ENCODE peak calls at places on chromosome 4, in seven cellular contexts. L is RKO; R is stimulated activated CD4-positive, alpha-beta T cell treated with anti-CD3 and anti-CD28 coated beads, Interleukin-1b, Interleukin-23, amount 100 ng/mL, for 24 hours; F is heart right ventricle; G is PC-3; O is dermis microvascular lymphatic vessel endothelial cell; E is heart left ventricle. S is an unnamed sample.

GRCh38 chr4:17559709-17560048 is 17.3 kb upstream of the LAP3 start:
- DNase-seq in L (no peak), R (no peak), F (no peak), G (no peak), O (no peak), E (no peak), S (no peak)

GRCh38 chr4:55068522-55068921 is 56.9 kb downstream of the KDR start:
- DNase-seq in L (no peak), R (no peak), F (no peak), G (no peak), O (no peak), E (no peak), S (no peak)

GRCh38 chr4:135354876-135355275 is 1153.3 kb upstream of the PABPC4L start:
- DNase-seq in L (no peak), R (no peak), F (no peak), G (no peak), O (no peak), E (no peak), S (no peak)

GRCh38 chr4:3515646-3516045 is 16.6 kb downstream of the LRPAP1 start:
- DNase-seq in L (no peak), R (no peak), F (no peak), G (no peak), O (no peak), E (peak; percentile 37), S (peak; percentile 20)

GRCh38 chr4:2483237-2483636 is 14.3 kb downstream of the RNF4 start:
- DNase-seq in L (no peak), R (no peak), F (no peak), G (no peak), O (no peak), E (no peak), S (no peak)

GRCh38 chr4:54100607-54101189 is 735 bp downstream of the GSX2 start:
- DNase-seq in L (no peak), R (no peak), F (peak; percentile 13), G (no peak), O (no peak), E (no peak), S (no peak)

GRCh38 chr4:148674891-148675290 is 232.7 kb upstream of the NR3C2 start:
- DNase-seq in L (no peak), R (no peak), F (no peak), G (peak; percentile 56), O (no peak), E (no peak), S (no peak)

GRCh38 chr4:83716874-83717273 is 181.0 kb downstream of the GPAT3 start:
- DNase-seq in L (no peak), R (no peak), F (no peak), G (no peak), O (no peak), E (no peak), S (no peak)

GRCh38 chr4:15149234-15149841 is 147.1 kb downstream of the CPEB2 start:
- DNase-seq in L (no peak), R (no peak), F (no peak), G (peak; percentile 13), O (no peak), E (no peak), S (no peak)